ENCODE peak calls at places on chromosomes 12 and 14, in six cellular contexts. P, R, I, S, Y and J are unnamed samples.

GRCh38 chr14:103279129-103280025 is 54.7 kb upstream of the EIF5 start:
- DNase-seq in Y (no peak), I (no peak), R (no peak), P (no peak), S (no peak), J (no peak)

GRCh38 chr14:94380225-94381148 is 7.9 kb downstream of the SERPINA1 start:
- DNase-seq in I (no peak), Y (no peak), S (no peak), R (no peak), P (no peak), J (no peak)

GRCh38 chr12:57224973-57225679 is 4.4 kb upstream of the SHMT2 start:
- DNase-seq in Y (peak), P (no peak), S (no peak), R (no peak), I (peak), J (peak)

GRCh38 chr14:72553161-72553560 is 340.7 kb downstream of the DPF3 start:
- DNase-seq in I (no peak), P (no peak), S (no peak), Y (no peak), R (no peak), J (no peak)

GRCh38 chr12:32828120-32828519 is 68.5 kb downstream of the PKP2 start:
- DNase-seq in P (no peak), Y (no peak), I (no peak), R (no peak), S (no peak), J (no peak)

GRCh38 chr12:21129906-21130305 is 1.1 kb upstream of the SLCO1B1 start:
- DNase-seq in P (no peak), Y (no peak), R (no peak), I (no peak), S (no peak), J (no peak)

GRCh38 chr12:105773501-105773900 is 365.3 kb downstream of the NUAK1 start:
- DNase-seq in Y (no peak), P (no peak), I (no peak), S (no peak), R (no peak), J (no peak)

GRCh38 chr12:101042211-101042610 is 167.8 kb downstream of the SLC5A8 start:
- DNase-seq in I (no peak), S (no peak), R (no peak), P (no peak), Y (no peak), J (no peak)

GRCh38 chr14:41072776-41073175 is 533.9 kb upstream of the LRFN5 start:
- DNase-seq in P (no peak), I (no peak), S (no peak), Y (no peak), R (no peak), J (no peak)

GRCh38 chr12:80938397-80938796 is 663 bp upstream of the LIN7A start:
- DNase-seq in Y (no peak), I (no peak), P (no peak), R (no peak), S (no peak), J (no peak)

GRCh38 chr14:36949371-36949770 is 223.0 kb downstream of the SLC25A21 start:
- DNase-seq in I (no peak), R (no peak), S (no peak), P (no peak), Y (no peak), J (no peak)

GRCh38 chr12:78210894-78211302 is 380.2 kb downstream of the NAV3 start:
- DNase-seq in I (no peak), S (no peak), Y (no peak), R (no peak), P (no peak), J (no peak)

GRCh38 chr14:64757601-64758000 is 53.4 kb downstream of the PLEKHG3 start:
- DNase-seq in I (no peak), R (no peak), S (no peak), P (no peak), Y (no peak), J (no peak)

GRCh38 chr14:105412768-105413541 is 6.7 kb upstream of the MTA1 start:
- DNase-seq in S (no peak), R (no peak), Y (no peak), P (peak), I (no peak), J (no peak)

GRCh38 chr14:58950555-58950954 is 237.9 kb upstream of the DAAM1 start:
- DNase-seq in Y (no peak), R (no peak), I (no peak), S (no peak), P (no peak), J (no peak)

GRCh38 chr12:79046021-79046420 is 181.4 kb downstream of the SYT1 start:
- DNase-seq in Y (no peak), S (no peak), R (no peak), P (no peak), I (no peak), J (no peak)

GRCh38 chr14:59280961-59281360 is 92.5 kb downstream of the DAAM1 start:
- DNase-seq in Y (no peak), R (no peak), P (no peak), I (no peak), S (no peak), J (no peak)

GRCh38 chr14:69658664-69659261 is 47.4 kb downstream of the SUSD6 start:
- DNase-seq in S (peak), R (no peak), P (no peak), Y (no peak), I (no peak), J (no peak)

GRCh38 chr12:71958993-71959588 is 20.4 kb downstream of the TPH2 start:
- DNase-seq in Y (no peak), P (no peak), R (no peak), I (no peak), S (no peak), J (no peak)

GRCh38 chr14:64659366-64659765 is 44.9 kb upstream of the PLEKHG3 start:
- DNase-seq in I (no peak), R (no peak), P (no peak), Y (no peak), S (no peak), J (no peak)

GRCh38 chr14:102026934-102027333 is 59.9 kb downstream of the HSP90AA1 start:
- DNase-seq in S (no peak), P (peak), I (no peak), Y (no peak), R (no peak), J (no peak)

GRCh38 chr14:89129570-89129969 is 287.5 kb downstream of the FOXN3 start:
- DNase-seq in P (no peak), Y (no peak), S (no peak), R (no peak), I (no peak), J (no peak)

GRCh38 chr12:79423560-79423959 is 267.2 kb downstream of the PAWR start:
- DNase-seq in S (no peak), P (no peak), Y (no peak), R (no peak), I (no peak), J (no peak)

GRCh38 chr12:80643961-80644360 is 63.5 kb upstream of the MYF6 start:
- DNase-seq in I (no peak), S (no peak), R (no peak), P (no peak), Y (no peak), J (no peak)

GRCh38 chr12:16385779-16386646 is 38.6 kb downstream of the MGST1 start:
- DNase-seq in I (no peak), R (peak), Y (no peak), S (no peak), P (peak), J (peak)

GRCh38 chr12:120263725-120264040 is 1.8 kb downstream of the PXN start:
- DNase-seq in P (no peak), R (no peak), Y (no peak), S (no peak), I (no peak), J (no peak)

GRCh38 chr14:103688906-103689902 is 26.0 kb downstream of the XRCC3 start:
- DNase-seq in P (no peak), I (no peak), S (peak), R (no peak), Y (no peak), J (peak)

GRCh38 chr12:75526655-75527511 is 15.5 kb upstream of the KRR1 start:
- DNase-seq in I (no peak), P (peak), S (no peak), R (peak), Y (peak), J (no peak)

GRCh38 chr12:109588461-109589239 is 15.1 kb downstream of the MVK start:
- DNase-seq in Y (no peak), S (no peak), I (no peak), P (no peak), R (no peak), J (no peak)

GRCh38 chr14:31441273-31442110 is 15.8 kb downstream of the DTD2 start:
- DNase-seq in P (no peak), S (no peak), I (no peak), Y (no peak), R (no peak), J (no peak)

GRCh38 chr12:25689996-25690501 is 137.0 kb upstream of the LMNTD1 start:
- DNase-seq in R (no peak), S (peak), I (no peak), Y (no peak), P (no peak), J (no peak)

GRCh38 chr14:41229824-41230223 is 376.9 kb upstream of the LRFN5 start:
- DNase-seq in S (no peak), P (no peak), R (no peak), Y (no peak), I (no peak), J (no peak)

GRCh38 chr12:100169345-100169744 is 26.7 kb upstream of the BLTP3B start:
- DNase-seq in I (no peak), S (no peak), Y (no peak), R (no peak), P (no peak), J (no peak)

GRCh38 chr12:22256076-22256475 is 78.4 kb downstream of the ST8SIA1 start:
- DNase-seq in I (no peak), P (no peak), R (no peak), Y (no peak), S (no peak), J (no peak)

GRCh38 chr12:48032597-48032996 is 28.3 kb upstream of the COL2A1 start:
- DNase-seq in P (no peak), I (no peak), R (no peak), S (no peak), Y (no peak), J (no peak)

GRCh38 chr14:80388980-80389711 is 177.8 kb upstream of the DIO2 start:
- DNase-seq in S (no peak), R (no peak), I (no peak), P (no peak), Y (no peak), J (no peak)

GRCh38 chr14:70045296-70045695 is 143.5 kb downstream of the SLC8A3 start:
- DNase-seq in I (no peak), Y (no peak), S (no peak), R (no peak), P (no peak), J (no peak)

GRCh38 chr12:76260390-76260748 is 87.8 kb downstream of the BBS10 start:
- DNase-seq in P (no peak), S (no peak), I (no peak), Y (no peak), R (no peak), J (no peak)

GRCh38 chr14:63717704-63718103 is 10.2 kb downstream of the SGPP1 start:
- DNase-seq in R (no peak), S (no peak), I (no peak), P (no peak), Y (peak), J (no peak)

DNA sequence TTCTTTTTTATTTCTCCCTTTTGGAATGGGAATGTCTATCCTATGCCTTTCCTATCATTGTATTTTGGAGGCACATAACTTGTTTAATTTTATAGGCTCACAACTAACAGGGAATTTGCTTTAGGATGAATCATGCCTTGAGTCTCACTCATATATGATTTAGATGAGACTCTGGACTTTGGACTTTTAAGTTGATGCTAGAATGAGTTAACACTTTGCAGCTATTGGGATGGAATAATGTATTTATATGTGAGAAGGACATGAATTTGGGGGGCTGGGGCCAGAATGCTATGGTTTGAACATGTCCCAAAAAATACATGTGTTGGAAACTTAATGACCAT is 365.3 kb downstream of the ZFP36L1 start:
- DNase-seq in Y (no peak), I (no peak), S (no peak), P (no peak), R (no peak), J (no peak)
- H3K27ac ChIP-seq in Y (no peak), I (no peak), S (no peak), P (no peak), R (no peak), J (no peak)

GRCh38 chr12:14264777-14265176 is 100.7 kb upstream of the ATF7IP start:
- DNase-seq in S (no peak), I (no peak), Y (no peak), P (no peak), R (no peak), J (no peak)
- H3K27ac ChIP-seq in S (no peak), I (no peak), Y (no peak), P (no peak), R (no peak), J (no peak)

DNA sequence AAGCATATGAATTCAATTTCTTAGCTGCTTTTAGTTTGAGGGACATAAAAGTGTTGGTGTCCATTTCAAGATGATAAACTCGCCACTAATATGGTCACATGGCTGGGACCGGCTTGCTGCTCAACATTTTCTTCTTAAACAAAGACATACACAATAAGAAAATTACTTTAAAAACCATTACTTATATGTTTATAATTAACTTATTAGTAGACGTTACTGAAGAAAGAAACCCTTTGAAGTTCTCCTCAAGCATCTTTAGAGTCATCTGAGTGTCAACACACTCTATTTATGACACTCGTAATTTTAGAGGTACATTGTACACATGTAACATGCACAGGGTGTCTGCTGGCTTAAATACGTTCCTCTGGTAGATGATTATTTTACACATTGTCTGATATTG is 74.7 kb downstream of the BMP4 start:
- DNase-seq in I (no peak), Y (no peak), R (no peak), P (no peak), S (no peak), J (no peak)
- H3K27ac ChIP-seq in I (no peak), Y (no peak), R (no peak), P (no peak), S (no peak), J (no peak)

DNA sequence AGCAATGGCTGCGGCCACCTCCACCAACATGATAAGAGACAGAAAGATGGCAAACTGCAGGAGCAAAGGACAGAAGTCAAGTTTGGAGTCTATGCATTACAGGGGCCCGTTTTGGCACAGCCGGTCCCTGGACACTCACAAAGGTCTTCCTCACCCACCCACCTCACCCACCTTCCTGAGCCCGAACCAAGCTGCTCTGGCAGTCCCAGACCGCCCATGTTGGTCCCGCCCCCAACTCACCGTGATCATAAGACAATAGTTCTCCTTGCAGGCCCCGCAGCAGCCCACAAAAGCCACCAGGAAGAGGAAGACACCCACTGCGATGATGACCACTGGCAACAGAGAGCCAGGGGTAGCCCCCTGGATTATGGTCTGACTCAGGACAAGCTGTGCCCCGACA is 1.9 kb downstream of the CD63 start:
- DNase-seq in R (no peak), I (no peak), S (peak), P (no peak), Y (no peak), J (no peak)
- H3K27ac ChIP-seq in R (no peak), I (no peak), S (peak), P (no peak), Y (no peak), J (peak)